ENCODE peak calls at places on chromosomes 2 and 18, in ten cellular contexts. M, S, H, E, C, I, R, X, Z and Y are unnamed samples.

GRCh38 chr18:1102848-1103247 is 198.2 kb downstream of the ADCYAP1 start:
- DNase-seq in M (no peak), E (no peak), Z (no peak), H (no peak), R (no peak), X (no peak), S (no peak), I (no peak), C (no peak), Y (no peak)

GRCh38 chr18:63105636-63106316 is 213.8 kb downstream of the BCL2 start:
- DNase-seq in E (no peak), R (no peak), C (no peak), M (no peak), S (no peak), X (no peak), H (no peak), I (no peak), Z (no peak), Y (no peak)

GRCh38 chr2:95240091-95240490 is 32.8 kb downstream of the ZNF892 start:
- DNase-seq in H (no peak), R (no peak), X (no peak), Z (peak), I (no peak), C (no peak), S (no peak), E (no peak), M (no peak), Y (no peak)

GRCh38 chr2:176122633-176123482 is at the start of gene HOXD9:
- DNase-seq in X (no peak), M (no peak), Z (no peak), C (no peak), H (no peak), S (no peak), R (no peak), E (no peak), I (no peak), Y (no peak)

GRCh38 chr2:144320491-144320890 is 199.4 kb downstream of the ZEB2 start:
- DNase-seq in Z (peak), X (no peak), C (no peak), H (no peak), S (peak), R (no peak), E (peak), I (peak), M (no peak), Y (peak)

GRCh38 chr18:65955747-65956146 is 204.9 kb downstream of the CDH7 start:
- DNase-seq in X (no peak), Z (no peak), M (no peak), I (no peak), R (no peak), S (no peak), E (no peak), H (no peak), C (no peak), Y (no peak)

GRCh38 chr18:76874643-76875389 is 52.5 kb downstream of the ZNF236 start:
- DNase-seq in R (no peak), X (no peak), C (peak), H (no peak), S (no peak), E (no peak), Z (no peak), M (no peak), I (no peak), Y (no peak)

GRCh38 chr2:105886029-105886454 is 141.3 kb downstream of the NCK2 start:
- DNase-seq in H (no peak), S (peak), I (no peak), R (no peak), E (no peak), Z (peak), C (no peak), X (no peak), M (no peak), Y (peak)

GRCh38 chr2:109318150-109318948 is 189.3 kb downstream of the SH3RF3 start:
- DNase-seq in R (peak), X (peak), Z (no peak), C (no peak), S (peak), I (no peak), M (no peak), E (peak), H (peak), Y (peak)

GRCh38 chr2:233413529-233414272 is 59.4 kb downstream of the DGKD start:
- DNase-seq in C (no peak), R (peak), S (peak), I (no peak), Z (peak), M (no peak), H (peak), E (peak), X (peak), Y (peak)

GRCh38 chr2:28978606-28979005 is 2.5 kb upstream of the TOGARAM2 start:
- DNase-seq in H (no peak), R (no peak), X (no peak), C (no peak), E (no peak), Z (no peak), S (no peak), M (no peak), I (no peak), Y (no peak)

GRCh38 chr2:23803965-23804542 is 122.9 kb downstream of the ATAD2B start:
- DNase-seq in E (peak), M (peak), S (peak), X (no peak), C (no peak), Z (peak), I (no peak), R (peak), H (no peak), Y (no peak)